ENCODE peak calls at places on chromosomes 12 and 14, in eight cellular contexts. O is suprapubic skin; D is stimulated activated CD4-positive, alpha-beta T cell treated with anti-CD3 and anti-CD28 coated beads, Interleukin-1b, Interleukin-23, amount 100 ng/mL, for 1 hour; U is HS-5; Z is posterior cingulate gyrus; F is trophoblast cell; K is CD8-positive, alpha-beta memory T cell; Q is breast epithelium. R is an unnamed sample.

GRCh38 chr12:109627633-109628032 is 54.0 kb downstream of the MVK start:
- DNase-seq in O (no peak), D (no peak), U (no peak), Z (no peak), F (no peak), K (no peak), Q (no peak), R (no peak)

GRCh38 chr12:40137252-40137651 is 31.4 kb upstream of the SLC2A13 start:
- DNase-seq in O (no peak), D (no peak), U (no peak), Z (no peak), F (no peak), K (no peak), Q (no peak), R (peak)

GRCh38 chr12:49797452-49797782 is 30.8 kb downstream of the NCKAP5L start:
- DNase-seq in O (no peak), D (no peak), U (no peak), Z (no peak), F (no peak), K (no peak), Q (no peak), R (no peak)

GRCh38 chr12:6606331-6607131 is 648 bp downstream of the CHD4 start:
- DNase-seq in O (no peak), D (no peak), U (no peak), Z (no peak), F (no peak), K (peak), Q (peak), R (peak)

GRCh38 chr14:65062096-65063075 is 39.9 kb downstream of the MAX start:
- DNase-seq in O (no peak), D (no peak), U (no peak), Z (no peak), F (no peak), K (no peak), Q (no peak), R (no peak)

GRCh38 chr14:73754911-73755360 is 40.8 kb upstream of the PNMA1 start:
- DNase-seq in O (no peak), D (no peak), U (no peak), Z (no peak), F (no peak), K (no peak), Q (peak), R (peak)

GRCh38 chr12:46388427-46388992 is 15.9 kb upstream of the SLC38A2 start:
- DNase-seq in O (no peak), D (no peak), U (peak), Z (no peak), F (no peak), K (no peak), Q (no peak), R (no peak)

GRCh38 chr12:42426733-42427132 is 100.8 kb downstream of the PPHLN1 start:
- DNase-seq in O (no peak), D (no peak), U (peak), Z (no peak), F (no peak), K (no peak), Q (no peak), R (no peak)

GRCh38 chr12:55963760-55964159 is 2.1 kb downstream of the PMEL start:
- DNase-seq in O (no peak), D (no peak), U (no peak), Z (no peak), F (no peak), K (no peak), Q (no peak), R (no peak)

GRCh38 chr12:256225-256624 is 6.4 kb downstream of the SLC6A13 start:
- DNase-seq in O (no peak), D (no peak), U (no peak), Z (no peak), F (no peak), K (no peak), Q (no peak), R (no peak)

GRCh38 chr14:58078068-58078467 is 73.9 kb downstream of the ARMH4 start:
- DNase-seq in O (no peak), D (no peak), U (peak), Z (no peak), F (no peak), K (no peak), Q (peak), R (no peak)

GRCh38 chr12:64633940-64634337 is 23.6 kb downstream of the RASSF3 start:
- DNase-seq in O (no peak), D (no peak), U (no peak), Z (no peak), F (no peak), K (no peak), Q (no peak), R (no peak)

GRCh38 chr12:936377-937345 is 12.8 kb downstream of the RAD52 start:
- DNase-seq in O (no peak), D (no peak), U (no peak), Z (no peak), F (no peak), K (no peak), Q (no peak), R (no peak)

GRCh38 chr12:43226151-43226550 is 325.9 kb downstream of the ADAMTS20 start:
- DNase-seq in O (no peak), D (no peak), U (no peak), Z (no peak), F (no peak), K (no peak), Q (no peak), R (no peak)

GRCh38 chr12:104263026-104263425 is 40.5 kb upstream of the EID3 start:
- DNase-seq in O (no peak), D (no peak), U (no peak), Z (no peak), F (no peak), K (no peak), Q (no peak), R (no peak)

GRCh38 chr12:6536894-6537579 is 2.7 kb downstream of the GAPDH start:
- DNase-seq in O (no peak), D (no peak), U (no peak), Z (no peak), F (no peak), K (no peak), Q (no peak), R (no peak)

GRCh38 chr14:77212933-77213656 is 31.5 kb downstream of the TMEM63C start:
- DNase-seq in O (no peak), D (no peak), U (no peak), Z (peak), F (peak), K (no peak), Q (no peak), R (peak)

GRCh38 chr12:98856897-98857540 is 211.9 kb downstream of the APAF1 start:
- DNase-seq in O (no peak), D (no peak), U (no peak), Z (no peak), F (no peak), K (no peak), Q (no peak), R (no peak)

GRCh38 chr12:125467363-125467762 is 402.1 kb downstream of the AACS start:
- DNase-seq in O (no peak), D (no peak), U (no peak), Z (no peak), F (no peak), K (no peak), Q (no peak), R (no peak)

GRCh38 chr12:105352940-105353635 is 22.6 kb downstream of the C12orf75 start:
- DNase-seq in O (no peak), D (no peak), U (no peak), Z (no peak), F (no peak), K (no peak), Q (peak), R (no peak)

GRCh38 chr14:29144598-29144997 is 378.0 kb downstream of the FOXG1 start:
- DNase-seq in O (no peak), D (no peak), U (peak), Z (no peak), F (no peak), K (no peak), Q (no peak), R (peak)

GRCh38 chr12:105967038-105967776 is 171.5 kb downstream of the NUAK1 start:
- DNase-seq in O (no peak), D (no peak), U (no peak), Z (no peak), F (no peak), K (no peak), Q (no peak), R (no peak)

GRCh38 chr14:100623961-100624360 is 36.7 kb upstream of the BEGAIN start:
- DNase-seq in O (no peak), D (no peak), U (no peak), Z (no peak), F (no peak), K (no peak), Q (no peak), R (no peak)

GRCh38 chr12:75744607-75745256 is 233.3 kb upstream of the KRR1 start:
- DNase-seq in O (no peak), D (no peak), U (no peak), Z (no peak), F (no peak), K (no peak), Q (no peak), R (no peak)

GRCh38 chr14:49989980-49990379 is 97.1 kb downstream of the ARF6 start:
- DNase-seq in O (no peak), D (no peak), U (no peak), Z (no peak), F (no peak), K (no peak), Q (no peak), R (no peak)

GRCh38 chr14:39682563-39682962 is 250.3 kb upstream of the FBXO33 start:
- DNase-seq in O (no peak), D (no peak), U (no peak), Z (no peak), F (no peak), K (no peak), Q (no peak), R (no peak)

GRCh38 chr12:1781770-1782169 is 38.6 kb upstream of the LRTM2 start:
- DNase-seq in O (no peak), D (no peak), U (no peak), Z (no peak), F (no peak), K (no peak), Q (no peak), R (no peak)

GRCh38 chr12:7959278-7960063 is 23.5 kb upstream of the SLC2A3 start:
- DNase-seq in O (no peak), D (no peak), U (no peak), Z (no peak), F (peak), K (peak), Q (no peak), R (peak)

GRCh38 chr14:33629721-33630287 is 321.1 kb downstream of the EGLN3 start:
- DNase-seq in O (no peak), D (no peak), U (no peak), Z (no peak), F (peak), K (no peak), Q (no peak), R (no peak)

GRCh38 chr12:66497000-66497897 is 181.6 kb downstream of the GRIP1 start:
- DNase-seq in O (no peak), D (no peak), U (no peak), Z (no peak), F (no peak), K (no peak), Q (no peak), R (no peak)

GRCh38 chr12:111942557-111942956 is 70.4 kb downstream of the TMEM116 start:
- DNase-seq in O (no peak), D (no peak), U (peak), Z (no peak), F (peak), K (no peak), Q (no peak), R (no peak)

GRCh38 chr14:54213531-54213930 is 183.3 kb upstream of the CDKN3 start:
- DNase-seq in O (no peak), D (no peak), U (no peak), Z (no peak), F (no peak), K (no peak), Q (no peak), R (no peak)